ENCODE peak calls at places on chromosomes 3 and 15, in five cellular contexts. One of them, this sample, is unnamed.

GRCh38 chr15:77897896-77898406 is 179.6 kb downstream of the TBC1D2B start:
- DNase-seq in NB4: no peak
- DNase-seq in BJ: no peak
- DNase-seq in germinal center: no peak
- DNase-seq in activated naive CD8-positive, alpha-beta T cell treated with anti-CD3 and anti-CD28 coated beads for 36 hours: no peak
- DNase-seq in this sample: no peak

GRCh38 chr3:74435631-74436030 is 178.8 kb downstream of the CNTN3 start:
- DNase-seq in NB4: no peak
- DNase-seq in BJ: no peak
- DNase-seq in germinal center: no peak
- DNase-seq in activated naive CD8-positive, alpha-beta T cell treated with anti-CD3 and anti-CD28 coated beads for 36 hours: no peak
- DNase-seq in this sample: no peak

GRCh38 chr15:89419370-89419984 is 76.9 kb downstream of the RHCG start:
- DNase-seq in NB4: peak
- DNase-seq in BJ: no peak
- DNase-seq in germinal center: peak
- DNase-seq in activated naive CD8-positive, alpha-beta T cell treated with anti-CD3 and anti-CD28 coated beads for 36 hours: peak
- DNase-seq in this sample: no peak

GRCh38 chr15:39936681-39937080 is 2.8 kb downstream of the EIF2AK4 start:
- DNase-seq in NB4: no peak
- DNase-seq in BJ: no peak
- DNase-seq in germinal center: no peak
- DNase-seq in activated naive CD8-positive, alpha-beta T cell treated with anti-CD3 and anti-CD28 coated beads for 36 hours: no peak
- DNase-seq in this sample: no peak

GRCh38 chr15:67433495-67434099 is 87.3 kb upstream of the C15orf61 start:
- DNase-seq in NB4: peak
- DNase-seq in BJ: no peak
- DNase-seq in germinal center: peak
- DNase-seq in activated naive CD8-positive, alpha-beta T cell treated with anti-CD3 and anti-CD28 coated beads for 36 hours: peak
- DNase-seq in this sample: no peak

GRCh38 chr15:66943456-66944095 is 121.8 kb upstream of the SMAD3 start:
- DNase-seq in NB4: no peak
- DNase-seq in BJ: no peak
- DNase-seq in germinal center: peak
- DNase-seq in activated naive CD8-positive, alpha-beta T cell treated with anti-CD3 and anti-CD28 coated beads for 36 hours: no peak
- DNase-seq in this sample: no peak

GRCh38 chr3:14228611-14229470 is 50.2 kb downstream of the LSM3 start:
- DNase-seq in NB4: no peak
- DNase-seq in BJ: no peak
- DNase-seq in germinal center: no peak
- DNase-seq in activated naive CD8-positive, alpha-beta T cell treated with anti-CD3 and anti-CD28 coated beads for 36 hours: no peak
- DNase-seq in this sample: no peak

GRCh38 chr3:185691622-185692021 is 105.5 kb downstream of the SENP2 start:
- DNase-seq in NB4: no peak
- DNase-seq in BJ: no peak
- DNase-seq in germinal center: no peak
- DNase-seq in activated naive CD8-positive, alpha-beta T cell treated with anti-CD3 and anti-CD28 coated beads for 36 hours: no peak
- DNase-seq in this sample: no peak

GRCh38 chr15:71588746-71589145 is 221.6 kb upstream of the NR2E3 start:
- DNase-seq in NB4: no peak
- DNase-seq in BJ: peak
- DNase-seq in germinal center: no peak
- DNase-seq in activated naive CD8-positive, alpha-beta T cell treated with anti-CD3 and anti-CD28 coated beads for 36 hours: no peak
- DNase-seq in this sample: no peak

GRCh38 chr3:52019352-52020080 is 23.8 kb upstream of the RPL29 start:
- DNase-seq in NB4: peak
- DNase-seq in BJ: no peak
- DNase-seq in germinal center: no peak
- DNase-seq in activated naive CD8-positive, alpha-beta T cell treated with anti-CD3 and anti-CD28 coated beads for 36 hours: no peak
- DNase-seq in this sample: no peak

GRCh38 chr3:127675651-127676391 is 3.1 kb downstream of the ABTB1 start:
- DNase-seq in NB4: no peak
- DNase-seq in BJ: no peak
- DNase-seq in germinal center: no peak
- DNase-seq in activated naive CD8-positive, alpha-beta T cell treated with anti-CD3 and anti-CD28 coated beads for 36 hours: no peak
- DNase-seq in this sample: no peak

GRCh38 chr15:31308185-31308639 is 18.4 kb upstream of the KLF13 start:
- DNase-seq in NB4: peak
- DNase-seq in BJ: no peak
- DNase-seq in germinal center: peak
- DNase-seq in activated naive CD8-positive, alpha-beta T cell treated with anti-CD3 and anti-CD28 coated beads for 36 hours: no peak
- DNase-seq in this sample: no peak

GRCh38 chr15:41043276-41043675 is 72.8 kb downstream of the INO80 start:
- DNase-seq in NB4: no peak
- DNase-seq in BJ: peak
- DNase-seq in germinal center: no peak
- DNase-seq in activated naive CD8-positive, alpha-beta T cell treated with anti-CD3 and anti-CD28 coated beads for 36 hours: no peak
- DNase-seq in this sample: peak

GRCh38 chr3:133610031-133610430 is 36.5 kb downstream of the CDV3 start:
- DNase-seq in NB4: no peak
- DNase-seq in BJ: no peak
- DNase-seq in germinal center: no peak
- DNase-seq in activated naive CD8-positive, alpha-beta T cell treated with anti-CD3 and anti-CD28 coated beads for 36 hours: no peak
- DNase-seq in this sample: no peak

GRCh38 chr15:87477759-87478687 is 778.5 kb downstream of the NTRK3 start:
- DNase-seq in NB4: peak
- DNase-seq in BJ: peak
- DNase-seq in germinal center: no peak
- DNase-seq in activated naive CD8-positive, alpha-beta T cell treated with anti-CD3 and anti-CD28 coated beads for 36 hours: no peak
- DNase-seq in this sample: peak

GRCh38 chr15:40048155-40048792 is 9.3 kb upstream of the SRP14 start:
- DNase-seq in NB4: peak
- DNase-seq in BJ: no peak
- DNase-seq in germinal center: peak
- DNase-seq in activated naive CD8-positive, alpha-beta T cell treated with anti-CD3 and anti-CD28 coated beads for 36 hours: no peak
- DNase-seq in this sample: no peak

GRCh38 chr3:57596495-57597239 is 477 bp downstream of the ARF4 start:
- DNase-seq in NB4: peak
- DNase-seq in BJ: peak
- DNase-seq in germinal center: peak
- DNase-seq in activated naive CD8-positive, alpha-beta T cell treated with anti-CD3 and anti-CD28 coated beads for 36 hours: peak
- DNase-seq in this sample: peak

GRCh38 chr15:40859206-40859851 is 14.7 kb downstream of the RHOV start:
- DNase-seq in NB4: peak
- DNase-seq in BJ: no peak
- DNase-seq in germinal center: peak
- DNase-seq in activated naive CD8-positive, alpha-beta T cell treated with anti-CD3 and anti-CD28 coated beads for 36 hours: peak
- DNase-seq in this sample: peak

GRCh38 chr15:79170256-79170664 is 79.7 kb upstream of the RASGRF1 start:
- DNase-seq in NB4: no peak
- DNase-seq in BJ: no peak
- DNase-seq in germinal center: no peak
- DNase-seq in activated naive CD8-positive, alpha-beta T cell treated with anti-CD3 and anti-CD28 coated beads for 36 hours: no peak
- DNase-seq in this sample: no peak

GRCh38 chr15:86002444-86002843 is 77.2 kb upstream of the AGBL1 start:
- DNase-seq in NB4: no peak
- DNase-seq in BJ: no peak
- DNase-seq in germinal center: no peak
- DNase-seq in activated naive CD8-positive, alpha-beta T cell treated with anti-CD3 and anti-CD28 coated beads for 36 hours: no peak
- DNase-seq in this sample: no peak

GRCh38 chr15:63072023-63072650 is 29.6 kb downstream of the TPM1 start:
- DNase-seq in NB4: no peak
- DNase-seq in BJ: no peak
- DNase-seq in germinal center: no peak
- DNase-seq in activated naive CD8-positive, alpha-beta T cell treated with anti-CD3 and anti-CD28 coated beads for 36 hours: no peak
- DNase-seq in this sample: no peak

GRCh38 chr3:83150896-83151295 is 1389.5 kb upstream of the GBE1 start:
- DNase-seq in NB4: no peak
- DNase-seq in BJ: no peak
- DNase-seq in germinal center: no peak
- DNase-seq in activated naive CD8-positive, alpha-beta T cell treated with anti-CD3 and anti-CD28 coated beads for 36 hours: no peak
- DNase-seq in this sample: no peak

GRCh38 chr3:126870608-126871210 is 112.2 kb upstream of the PLXNA1 start:
- DNase-seq in NB4: no peak
- DNase-seq in BJ: no peak
- DNase-seq in germinal center: no peak
- DNase-seq in activated naive CD8-positive, alpha-beta T cell treated with anti-CD3 and anti-CD28 coated beads for 36 hours: no peak
- DNase-seq in this sample: no peak

GRCh38 chr3:17055374-17056276 is 170.9 kb downstream of the PLCL2 start:
- DNase-seq in NB4: no peak
- DNase-seq in BJ: no peak
- DNase-seq in germinal center: no peak
- DNase-seq in activated naive CD8-positive, alpha-beta T cell treated with anti-CD3 and anti-CD28 coated beads for 36 hours: no peak
- DNase-seq in this sample: peak